ENCODE peak calls at places on chromosomes 2 and 18, in four cellular contexts. F is substantia nigra, R is HS-27A, O is A549. C is an unnamed sample.

GRCh38 chr18:78612801-78613200 is 366.8 kb upstream of the SALL3 start:
- DNase-seq in F (no peak), O (no peak), R (no peak), C (no peak)

GRCh38 chr2:130729311-130730299 is 735 bp downstream of the GPR148 start:
- DNase-seq in F (no peak), O (no peak), R (no peak), C (no peak)

GRCh38 chr2:101753207-101753616 is 55.7 kb downstream of the MAP4K4 start:
- DNase-seq in F (no peak), O (no peak), R (no peak), C (no peak)

GRCh38 chr2:28628506-28628905 is 123.1 kb upstream of the PPP1CB start:
- DNase-seq in R (no peak), O (no peak), F (no peak), C (no peak)

GRCh38 chr2:31467426-31467825 is 52.9 kb upstream of the XDH start:
- DNase-seq in O (no peak), R (no peak), F (no peak), C (no peak)

GRCh38 chr2:10331033-10331701 is 28.5 kb downstream of the HPCAL1 start:
- DNase-seq in O (peak; percentile 81), F (no peak), R (no peak), C (no peak)

GRCh38 chr2:237889811-237890210 is 30.4 kb downstream of the RAMP1 start:
- DNase-seq in F (no peak), O (no peak), R (no peak), C (no peak)

GRCh38 chr18:69701305-69701704 is 246.4 kb downstream of the CD226 start:
- DNase-seq in O (no peak), R (no peak), F (no peak), C (no peak)

GRCh38 chr18:34875150-34875549 is 165.1 kb downstream of the DTNA start:
- DNase-seq in F (no peak), R (no peak), O (no peak), C (no peak)

GRCh38 chr2:121442889-121443288 is 87.8 kb upstream of the RNU4ATAC start:
- DNase-seq in O (no peak), F (no peak), R (no peak), C (no peak)

GRCh38 chr2:177832611-177833133 is 239.9 kb downstream of the PDE11A start:
- DNase-seq in R (no peak), F (no peak), O (no peak), C (no peak)

GRCh38 chr2:48508461-48509124 is 21.4 kb upstream of the STON1 start:
- DNase-seq in F (no peak), O (no peak), R (no peak), C (peak; percentile 37)

GRCh38 chr2:150809083-150809482 is 321.6 kb upstream of the RND3 start:
- DNase-seq in O (no peak), R (no peak), F (no peak), C (no peak)

GRCh38 chr2:78992451-78992806 is 33.1 kb upstream of the REG3G start:
- DNase-seq in O (peak; percentile 30), R (no peak), F (no peak), C (peak; percentile 28)

GRCh38 chr2:112606567-112606966 is 22.2 kb downstream of the CHCHD5 start:
- DNase-seq in R (no peak), F (no peak), O (no peak), C (no peak)

GRCh38 chr2:66869076-66869475 is 434.2 kb downstream of the MEIS1 start:
- DNase-seq in F (no peak), O (no peak), R (no peak), C (no peak)

GRCh38 chr2:164073053-164073757 is 337.4 kb upstream of the FIGN start:
- DNase-seq in F (no peak), O (no peak), R (no peak), C (no peak)

GRCh38 chr2:102592601-102593000 is 26.8 kb upstream of the SLC9A2 start:
- DNase-seq in R (no peak), O (peak; percentile 6), F (no peak), C (no peak)

GRCh38 chr2:150376627-150377335 is 110.7 kb downstream of the RND3 start:
- DNase-seq in R (no peak), F (no peak), O (peak; percentile 26), C (peak; percentile 29)

GRCh38 chr2:217559084-217559483 is 443.7 kb downstream of the TNS1 start:
- DNase-seq in R (no peak), F (no peak), O (no peak), C (no peak)

GRCh38 chr2:235689427-235689853 is 195.6 kb downstream of the AGAP1 start:
- DNase-seq in F (no peak), O (no peak), R (no peak), C (no peak)

GRCh38 chr2:179751184-179751809 is 110.1 kb downstream of the ZNF385B start:
- DNase-seq in O (peak; percentile 27), R (peak; percentile 8), F (no peak), C (peak; percentile 14)